ENCODE peak calls at places on chromosomes 5 and 9, in five cellular contexts. Z is activated T-cell treated with anti-CD3 and anti-CD28 coated beads, Interleukin-2, amount 50 U/mL, for 1 hour; Q is CD8-positive, alpha-beta T cell; F is frontal cortex; O is fibroblast of mammary gland. B is an unnamed sample.

GRCh38 chr9:121253162-121253561 is 14.8 kb upstream of the GSN start:
- DNase-seq in Z (no peak), Q (no peak), F (no peak), O (no peak), B (no peak)

GRCh38 chr5:79547429-79547822 is 33.5 kb upstream of the HOMER1 start:
- DNase-seq in Z (no peak), Q (no peak), F (no peak), O (no peak), B (no peak)

GRCh38 chr5:98927242-98927987 is 1.4 kb downstream of the CHD1 start:
- DNase-seq in Z (peak; percentile 52), Q (peak; percentile 64), F (peak; percentile 48), O (peak; percentile 75), B (peak; percentile 74)

GRCh38 chr9:31824860-31825259 is 559.6 kb upstream of the ACO1 start:
- DNase-seq in Z (no peak), Q (no peak), F (no peak), O (no peak), B (no peak)

GRCh38 chr9:74044844-74045243 is 452.3 kb upstream of the RORB start:
- DNase-seq in Z (no peak), Q (no peak), F (no peak), O (no peak), B (no peak)

GRCh38 chr9:124209279-124209678 is 48.5 kb upstream of the NEK6 start:
- DNase-seq in Z (no peak), Q (no peak), F (no peak), O (no peak), B (no peak)

GRCh38 chr9:134188421-134189166 is 24.2 kb upstream of the RNU6ATAC start:
- DNase-seq in Z (no peak), Q (no peak), F (no peak), O (no peak), B (no peak)

GRCh38 chr9:138114501-138115245 is 237.1 kb downstream of the CACNA1B start:
- DNase-seq in Z (no peak), Q (no peak), F (peak; percentile 1), O (no peak), B (no peak)

GRCh38 chr9:115883467-115884329 is 269.9 kb upstream of the PAPPA start:
- DNase-seq in Z (no peak), Q (no peak), F (no peak), O (peak; percentile 66), B (peak; percentile 5)

GRCh38 chr9:5122116-5122515 is 63.3 kb downstream of the INSL6 start:
- DNase-seq in Z (no peak), Q (no peak), F (no peak), O (no peak), B (no peak)

GRCh38 chr9:124831642-124832364 is 21.5 kb upstream of the WDR38 start:
- DNase-seq in Z (no peak), Q (no peak), F (no peak), O (no peak), B (no peak)